ENCODE peak calls at places on chromosomes 2 and 18, in nine cellular contexts. C is HCT116, E is dorsolateral prefrontal cortex, R is GM13976, L is GM13977, Z is fibroblast of mammary gland, D is foreskin fibroblast, B is uterus, X is Calu3. A is an unnamed sample.

GRCh38 chr2:67825476-67825875 is 237.3 kb downstream of the C1D start:
- DNase-seq in Z (peak), L (no peak), E (no peak), B (no peak), D (peak), R (no peak), X (no peak), C (no peak), A (peak)

GRCh38 chr2:71385008-71385407 is 53.4 kb downstream of the ZNF638 start:
- DNase-seq in R (no peak), Z (peak), B (no peak), D (peak), L (no peak), X (no peak), E (no peak), C (no peak), A (peak)

GRCh38 chr2:98615481-98615880 is 7.1 kb downstream of the UNC50 start:
- DNase-seq in E (no peak), D (no peak), R (no peak), X (no peak), C (no peak), L (no peak), B (no peak), Z (no peak), A (no peak)

GRCh38 chr2:226887940-226888339 is 52.1 kb downstream of the RHBDD1 start:
- DNase-seq in B (no peak), D (peak), L (no peak), E (no peak), R (no peak), Z (peak), C (no peak), X (no peak), A (peak)

GRCh38 chr2:336360-336759 is 48.5 kb upstream of the ALKAL2 start:
- DNase-seq in R (no peak), D (no peak), E (no peak), B (no peak), C (no peak), L (no peak), Z (no peak), X (no peak), A (no peak)

GRCh38 chr2:236237468-236238190 is 26.6 kb downstream of the ASB18 start:
- DNase-seq in X (no peak), C (no peak), B (no peak), D (no peak), E (no peak), R (no peak), Z (no peak), L (no peak), A (no peak)

GRCh38 chr18:49016648-49017539 is 66.1 kb upstream of the SMAD7 start:
- DNase-seq in R (peak), E (peak), Z (peak), X (peak), B (peak), D (peak), C (peak), L (no peak), A (peak)

GRCh38 chr2:236207472-236207871 is 39.3 kb upstream of the GBX2 start:
- DNase-seq in E (no peak), C (no peak), Z (no peak), B (no peak), R (no peak), X (no peak), L (no peak), D (no peak), A (no peak)

GRCh38 chr18:63161728-63162195 is 157.8 kb downstream of the BCL2 start:
- DNase-seq in Z (peak), C (no peak), E (peak), R (peak), L (peak), X (peak), B (peak), D (peak), A (peak)

GRCh38 chr2:239744706-239745340 is 280.3 kb downstream of the NDUFA10 start:
- DNase-seq in Z (no peak), C (no peak), L (no peak), D (no peak), X (no peak), E (no peak), R (no peak), B (no peak), A (no peak)

GRCh38 chr2:207394203-207394741 is 135.5 kb upstream of the CREB1 start:
- DNase-seq in B (no peak), D (peak), L (no peak), Z (peak), C (no peak), X (no peak), R (no peak), E (no peak), A (peak)

GRCh38 chr2:51256736-51257135 is 224.8 kb upstream of the NRXN1 start:
- DNase-seq in R (no peak), L (no peak), D (no peak), E (no peak), B (no peak), X (no peak), C (no peak), Z (no peak), A (peak)

DNA sequence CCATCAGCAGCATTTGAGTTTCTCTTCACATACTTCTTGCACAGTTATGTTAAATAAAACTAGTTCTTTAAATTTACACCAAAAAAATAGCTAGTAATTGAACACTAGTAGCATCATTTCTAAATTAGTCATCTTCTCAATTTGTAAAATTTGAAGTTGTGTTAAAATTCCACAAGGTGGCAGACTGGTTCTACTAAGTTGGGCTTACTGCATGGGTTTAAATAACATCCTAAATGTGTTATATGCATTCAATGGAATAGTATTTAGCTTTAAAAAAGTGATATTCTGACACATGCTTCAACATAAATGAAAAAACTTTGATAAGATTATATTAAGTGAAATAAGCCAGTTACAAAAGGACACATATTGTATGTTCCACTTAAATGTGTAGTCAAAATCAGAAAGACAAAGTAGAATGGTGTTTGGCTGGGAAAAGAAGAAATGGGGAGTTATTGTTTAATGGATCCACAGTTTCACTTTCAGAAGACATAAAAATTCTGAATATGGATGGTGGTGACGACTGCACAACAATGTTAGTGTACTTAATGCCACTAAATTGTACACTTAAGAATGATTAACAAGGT is 28.7 kb upstream of the RPRD1A start:
- DNase-seq in D (peak), R (peak), Z (peak), B (no peak), C (peak), E (no peak), X (peak), L (peak), A (peak)
- TF ChIP-seq CTCF in D (peak), R (no peak), Z (peak), B (peak), C (peak), E (peak), X (peak), L (peak), A (peak)

DNA sequence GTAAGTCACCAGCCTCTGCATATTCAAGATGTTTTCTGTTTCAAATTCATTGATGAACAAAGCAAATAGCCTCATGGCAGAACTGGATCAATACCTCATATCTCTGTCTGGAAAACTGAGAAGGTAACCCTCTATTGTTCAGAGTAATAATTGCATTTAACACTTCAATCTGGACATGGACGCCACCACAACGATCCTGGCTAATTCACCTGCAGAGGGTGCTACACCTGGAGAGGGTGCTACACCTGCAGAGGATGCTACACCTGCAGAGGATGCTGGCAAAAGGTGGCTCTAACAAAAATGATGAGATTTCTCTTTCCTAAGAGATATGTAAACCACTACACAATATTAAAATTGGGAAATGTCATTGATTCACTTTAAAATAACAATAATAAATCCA is 183.1 kb upstream of the HNRNPA3 start:
- DNase-seq in X (peak), C (peak), Z (no peak), E (no peak), B (no peak), L (no peak), D (no peak), R (no peak), A (peak)
- TF ChIP-seq CTCF in X (peak), C (peak), Z (no peak), E (no peak), B (no peak), L (no peak), D (no peak), R (no peak), A (peak)

DNA sequence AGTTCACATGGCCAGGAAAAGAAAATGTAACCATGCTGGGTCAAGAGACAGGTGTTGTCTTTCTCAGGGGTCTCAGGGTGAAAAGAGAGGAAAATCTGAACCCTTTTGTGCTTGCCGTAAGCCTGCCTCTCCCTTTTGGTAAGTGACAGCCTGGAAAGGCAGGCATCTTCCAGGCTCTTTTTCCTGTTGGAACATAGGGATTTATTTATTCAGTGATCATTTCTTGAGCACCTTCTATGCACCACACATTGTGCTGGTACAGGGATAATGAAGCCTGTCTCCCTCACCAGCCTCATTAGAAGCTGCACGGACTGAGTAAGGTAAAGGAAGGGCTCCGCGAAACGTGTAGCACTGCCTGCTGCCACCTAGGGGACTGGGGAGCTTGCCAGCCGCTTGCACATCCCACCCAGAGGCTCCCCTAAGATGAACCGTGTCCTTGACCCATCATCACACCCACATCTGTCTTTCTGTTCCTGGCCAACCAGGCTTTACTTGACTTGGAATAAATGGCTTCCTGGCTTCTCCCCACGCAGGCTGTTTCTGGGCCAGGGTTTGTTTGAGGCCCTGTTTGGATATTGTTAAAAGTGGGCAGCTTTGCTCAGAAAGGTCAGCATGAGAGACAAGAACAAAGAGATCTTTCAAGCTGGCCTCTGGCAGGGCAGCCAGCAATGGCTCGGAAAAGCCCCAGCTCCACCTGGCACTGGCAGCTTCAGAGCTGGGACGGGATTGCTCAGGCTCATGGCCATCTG is 73.3 kb upstream of the MCFD2 start:
- DNase-seq in R (no peak), Z (no peak), E (peak), X (no peak), L (no peak), B (no peak), C (no peak), D (no peak), A (no peak)
- TF ChIP-seq CTCF in R (no peak), Z (peak), E (peak), X (no peak), L (no peak), B (no peak), C (peak), D (no peak), A (no peak)

GRCh38 chr2:177352441-177353070 is 40.0 kb upstream of the AGPS start:
- DNase-seq in L (no peak), Z (no peak), C (no peak), D (no peak), R (no peak), B (no peak), X (no peak), E (no peak), A (peak)
- TF ChIP-seq CTCF in L (no peak), Z (no peak), C (no peak), D (no peak), R (no peak), B (no peak), X (no peak), E (no peak), A (no peak)

GRCh38 chr2:139622691-139623090 is 842.5 kb upstream of the NXPH2 start:
- DNase-seq in B (no peak), L (no peak), X (no peak), E (no peak), C (no peak), R (no peak), Z (no peak), D (no peak), A (no peak)
- TF ChIP-seq CTCF in B (no peak), L (no peak), X (no peak), E (no peak), C (no peak), R (no peak), Z (no peak), D (no peak), A (no peak)

DNA sequence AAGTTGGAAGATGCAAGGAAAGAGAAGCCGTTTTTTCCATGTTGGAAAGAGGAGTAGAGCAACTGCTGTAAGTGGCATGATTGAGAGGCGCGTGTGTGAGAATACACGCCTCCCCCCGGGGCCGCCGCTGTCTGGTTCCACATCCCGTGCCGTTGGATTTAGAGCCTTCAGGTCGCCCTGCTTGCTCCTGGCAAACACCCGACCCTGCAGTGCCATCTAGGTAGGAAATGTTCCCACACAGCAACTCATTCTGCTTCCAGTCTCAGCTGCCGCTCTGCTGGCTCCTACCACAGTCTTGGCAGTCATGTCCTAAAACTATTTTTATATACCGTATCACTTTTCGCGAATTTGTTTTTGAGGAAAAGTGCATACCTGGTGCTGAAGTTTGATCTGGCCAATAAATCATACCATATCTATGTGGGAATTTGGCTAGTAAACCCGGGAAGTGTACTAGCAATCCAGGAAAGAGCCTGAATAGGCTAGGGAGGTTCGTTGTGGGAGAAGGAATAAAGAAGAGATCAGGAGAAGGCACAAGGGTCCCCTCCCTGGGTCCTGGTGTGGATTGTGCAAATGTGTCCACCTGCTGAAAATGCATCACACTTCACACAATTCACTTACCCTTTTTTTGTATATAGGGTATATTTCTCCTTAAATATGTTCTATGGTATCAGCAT is 372.7 kb downstream of the FBXO15 start:
- DNase-seq in L (no peak), Z (peak), R (no peak), B (no peak), D (no peak), X (no peak), E (peak), C (no peak), A (peak)
- TF ChIP-seq CTCF in L (no peak), Z (no peak), R (no peak), B (no peak), D (no peak), X (no peak), E (no peak), C (no peak), A (no peak)

GRCh38 chr2:222912776-222913175 is 51.9 kb downstream of the ACSL3 start:
- DNase-seq in L (no peak), C (no peak), E (no peak), B (no peak), X (no peak), R (no peak), D (no peak), Z (no peak), A (no peak)

GRCh38 chr2:222919841-222920609 is 59.2 kb downstream of the ACSL3 start:
- DNase-seq in R (no peak), Z (peak), E (no peak), B (no peak), X (peak), D (peak), C (no peak), L (no peak), A (peak)

GRCh38 chr2:222920657-222921186 is 59.9 kb downstream of the ACSL3 start:
- DNase-seq in E (no peak), L (no peak), B (no peak), Z (no peak), D (no peak), R (no peak), C (no peak), X (no peak), A (no peak)

GRCh38 chr2:222915092-222915957 is 54.5 kb downstream of the ACSL3 start:
- DNase-seq in B (no peak), Z (peak), L (no peak), X (no peak), E (no peak), C (peak), R (no peak), D (no peak), A (peak)

GRCh38 chr2:222916229-222917197 is 55.7 kb downstream of the ACSL3 start:
- DNase-seq in L (no peak), C (no peak), X (no peak), R (no peak), Z (no peak), B (no peak), D (no peak), E (no peak), A (no peak)
- TF ChIP-seq CTCF in L (peak), C (no peak), X (no peak), R (no peak), Z (no peak), B (no peak), D (no peak), E (no peak), A (no peak)